ENCODE peak calls at places on chromosomes 2 and 18, in ten cellular contexts. D, A, H, S, L, U, W, F, M and T are unnamed samples.

GRCh38 chr18:13470555-13471494 is 252.3 kb downstream of the LDLRAD4 start:
- DNase-seq in D (no peak), A (no peak), H (no peak), S (peak), L (no peak), U (no peak), W (no peak), F (no peak), M (no peak), T (no peak)

GRCh38 chr2:121721926-121722325 is 14.7 kb downstream of the NIFK start:
- DNase-seq in D (no peak), A (no peak), H (no peak), S (no peak), L (no peak), U (peak), W (no peak), F (no peak), M (no peak), T (no peak)

GRCh38 chr2:203404996-203405395 is 76.8 kb downstream of the ABI2 start:
- DNase-seq in D (no peak), A (no peak), H (no peak), S (no peak), L (no peak), U (no peak), W (no peak), F (no peak), M (no peak), T (no peak)

GRCh38 chr2:48651127-48651526 is 33.5 kb downstream of the GTF2A1L start:
- DNase-seq in D (no peak), A (no peak), H (no peak), S (no peak), L (no peak), U (peak), W (no peak), F (no peak), M (no peak), T (no peak)

GRCh38 chr18:31061945-31062344 is 19.4 kb upstream of the DSC3 start:
- DNase-seq in D (no peak), A (no peak), H (no peak), S (no peak), L (no peak), U (no peak), W (no peak), F (no peak), M (no peak), T (no peak)

GRCh38 chr18:24995056-24995455 is 356.9 kb downstream of the ZNF521 start:
- DNase-seq in D (no peak), A (no peak), H (no peak), S (no peak), L (no peak), U (peak), W (no peak), F (no peak), M (no peak), T (peak)

GRCh38 chr2:35973737-35974132 is 381.8 kb upstream of the CRIM1 start:
- DNase-seq in D (no peak), A (no peak), H (no peak), S (no peak), L (no peak), U (peak), W (peak), F (no peak), M (no peak), T (peak)

GRCh38 chr2:168998609-168999211 is 32.4 kb downstream of the ABCB11 start:
- DNase-seq in D (no peak), A (no peak), H (no peak), S (no peak), L (no peak), U (no peak), W (no peak), F (no peak), M (no peak), T (no peak)

GRCh38 chr18:23377669-23378469 is 75.2 kb upstream of the RIOK3 start:
- DNase-seq in D (no peak), A (no peak), H (no peak), S (no peak), L (no peak), U (peak), W (no peak), F (no peak), M (no peak), T (peak)

GRCh38 chr2:128781166-128781887 is 462.7 kb upstream of the HS6ST1 start:
- DNase-seq in D (no peak), A (peak), H (no peak), S (no peak), L (no peak), U (no peak), W (no peak), F (peak), M (no peak), T (no peak)

GRCh38 chr18:43046324-43046723 is 69.2 kb downstream of the RIT2 start:
- DNase-seq in D (no peak), A (no peak), H (no peak), S (no peak), L (no peak), U (no peak), W (no peak), F (no peak), M (no peak), T (no peak)

GRCh38 chr2:114201781-114202180 is 240.7 kb upstream of the DPP10 start:
- DNase-seq in D (no peak), A (no peak), H (no peak), S (no peak), L (no peak), U (no peak), W (no peak), F (no peak), M (no peak), T (no peak)

GRCh38 chr2:25362564-25363145 is 20.9 kb upstream of the DNMT3A start:
- DNase-seq in D (peak), A (no peak), H (no peak), S (peak), L (peak), U (peak), W (no peak), F (peak), M (no peak), T (no peak)

GRCh38 chr2:10389596-10389995 is 58.5 kb downstream of the ODC1 start:
- DNase-seq in D (no peak), A (no peak), H (no peak), S (no peak), L (no peak), U (peak), W (peak), F (no peak), M (no peak), T (no peak)

GRCh38 chr2:102206666-102207341 is 20.0 kb downstream of the IL1RL2 start:
- DNase-seq in D (no peak), A (no peak), H (no peak), S (no peak), L (no peak), U (no peak), W (no peak), F (no peak), M (no peak), T (no peak)

GRCh38 chr2:240033330-240033678 is 3.1 kb upstream of the OR6B2 start:
- DNase-seq in D (no peak), A (no peak), H (no peak), S (no peak), L (no peak), U (no peak), W (no peak), F (no peak), M (no peak), T (no peak)

GRCh38 chr2:241762321-241762932 is 14.2 kb upstream of the GAL3ST2 start:
- DNase-seq in D (no peak), A (no peak), H (no peak), S (no peak), L (no peak), U (peak), W (no peak), F (no peak), M (no peak), T (peak)